ENCODE peak calls at places on chromosomes 1 and 21, in eight cellular contexts. W, F, C, L, J, K, T and A are unnamed samples.

GRCh38 chr1:44707959-44708831 is 22.8 kb downstream of the RNU5D-1 start:
- DNase-seq in W (no peak), F (peak), C (peak), L (no peak), J (peak), K (no peak), T (no peak), A (no peak)

GRCh38 chr21:39034590-39035536 is 148.4 kb downstream of the PSMG1 start:
- DNase-seq in W (no peak), F (no peak), C (no peak), L (no peak), J (no peak), K (no peak), T (no peak), A (no peak)

GRCh38 chr21:36384885-36385232 is 333 bp upstream of the CHAF1B start:
- DNase-seq in W (no peak), F (no peak), C (no peak), L (no peak), J (no peak), K (no peak), T (no peak), A (no peak)

GRCh38 chr1:153547560-153548551 is 1.2 kb downstream of the S100A3 start:
- DNase-seq in W (no peak), F (no peak), C (no peak), L (no peak), J (no peak), K (no peak), T (no peak), A (no peak)

GRCh38 chr1:16281765-16282164 is 44.8 kb upstream of the CPLANE2 start:
- DNase-seq in W (no peak), F (no peak), C (no peak), L (no peak), J (no peak), K (no peak), T (no peak), A (no peak)

GRCh38 chr1:55380313-55380970 is 165.3 kb upstream of the USP24 start:
- DNase-seq in W (no peak), F (no peak), C (no peak), L (no peak), J (no peak), K (no peak), T (no peak), A (no peak)

GRCh38 chr1:21801100-21801499 is 11.0 kb upstream of the LDLRAD2 start:
- DNase-seq in W (peak), F (peak), C (no peak), L (no peak), J (no peak), K (no peak), T (no peak), A (no peak)

GRCh38 chr1:204461331-204462228 is 33.0 kb downstream of the PIK3C2B start:
- DNase-seq in W (no peak), F (no peak), C (no peak), L (no peak), J (no peak), K (no peak), T (no peak), A (no peak)

GRCh38 chr1:180586671-180587155 is 27.9 kb downstream of the OVAAL start:
- DNase-seq in W (peak), F (peak), C (no peak), L (no peak), J (no peak), K (no peak), T (no peak), A (peak)

GRCh38 chr1:187051618-187052232 is 223.0 kb downstream of the PLA2G4A start:
- DNase-seq in W (no peak), F (peak), C (peak), L (no peak), J (peak), K (no peak), T (no peak), A (no peak)

GRCh38 chr1:40665335-40666171 is at the start of gene RIMS3:
- DNase-seq in W (no peak), F (peak), C (peak), L (peak), J (peak), K (peak), T (peak), A (no peak)